ENCODE peak calls at places on chromosomes 16 and 17, in five cellular contexts. N is tibial nerve, J is fibroblast of mammary gland, V is pancreas, I is A673. W is an unnamed sample.

GRCh38 chr17:20080513-20080912 is 71.4 kb downstream of the SPECC1 start:
- DNase-seq in N (no peak), J (no peak), V (no peak), I (no peak), W (no peak)

GRCh38 chr17:10616502-10617119 is 40.5 kb downstream of the MYH3 start:
- DNase-seq in N (peak; percentile 78), J (peak; percentile 79), V (peak; percentile 93), I (peak; percentile 91), W (peak; percentile 85)

GRCh38 chr17:31926100-31926729 is 10.6 kb upstream of the SUZ12 start:
- DNase-seq in N (no peak), J (no peak), V (no peak), I (no peak), W (no peak)

GRCh38 chr17:19742495-19742894 is 5.6 kb downstream of the ALDH3A1 start:
- DNase-seq in N (no peak), J (no peak), V (no peak), I (no peak), W (no peak)

GRCh38 chr17:45307290-45308015 is 9.4 kb downstream of the MAP3K14 start:
- DNase-seq in N (no peak), J (peak; percentile 95), V (no peak), I (no peak), W (no peak)

GRCh38 chr17:38794221-38794620 is 5.1 kb downstream of the PIP4K2B start:
- DNase-seq in N (no peak), J (no peak), V (no peak), I (no peak), W (no peak)

GRCh38 chr16:61413026-61413425 is 623.2 kb downstream of the CDH8 start:
- DNase-seq in N (no peak), J (no peak), V (peak; percentile 37), I (no peak), W (no peak)

GRCh38 chr17:15261818-15262290 is 3.3 kb downstream of the PMP22 start:
- DNase-seq in N (no peak), J (no peak), V (no peak), I (peak; percentile 3), W (no peak)

GRCh38 chr16:49312389-49312990 is 30.9 kb upstream of the CBLN1 start:
- DNase-seq in N (no peak), J (no peak), V (no peak), I (no peak), W (no peak)

GRCh38 chr17:57811633-57812280 is 38.1 kb downstream of the MRPS23 start:
- DNase-seq in N (no peak), J (no peak), V (no peak), I (no peak), W (no peak)

GRCh38 chr17:57806083-57806830 is 43.6 kb downstream of the MRPS23 start:
- DNase-seq in N (no peak), J (no peak), V (no peak), I (no peak), W (peak; percentile 77)

GRCh38 chr17:57808882-57809281 is 41.0 kb downstream of the MRPS23 start:
- DNase-seq in N (no peak), J (no peak), V (no peak), I (peak; percentile 54), W (no peak)

GRCh38 chr17:57809879-57810278 is 40.0 kb downstream of the MRPS23 start:
- DNase-seq in N (no peak), J (no peak), V (no peak), I (no peak), W (no peak)

DNA sequence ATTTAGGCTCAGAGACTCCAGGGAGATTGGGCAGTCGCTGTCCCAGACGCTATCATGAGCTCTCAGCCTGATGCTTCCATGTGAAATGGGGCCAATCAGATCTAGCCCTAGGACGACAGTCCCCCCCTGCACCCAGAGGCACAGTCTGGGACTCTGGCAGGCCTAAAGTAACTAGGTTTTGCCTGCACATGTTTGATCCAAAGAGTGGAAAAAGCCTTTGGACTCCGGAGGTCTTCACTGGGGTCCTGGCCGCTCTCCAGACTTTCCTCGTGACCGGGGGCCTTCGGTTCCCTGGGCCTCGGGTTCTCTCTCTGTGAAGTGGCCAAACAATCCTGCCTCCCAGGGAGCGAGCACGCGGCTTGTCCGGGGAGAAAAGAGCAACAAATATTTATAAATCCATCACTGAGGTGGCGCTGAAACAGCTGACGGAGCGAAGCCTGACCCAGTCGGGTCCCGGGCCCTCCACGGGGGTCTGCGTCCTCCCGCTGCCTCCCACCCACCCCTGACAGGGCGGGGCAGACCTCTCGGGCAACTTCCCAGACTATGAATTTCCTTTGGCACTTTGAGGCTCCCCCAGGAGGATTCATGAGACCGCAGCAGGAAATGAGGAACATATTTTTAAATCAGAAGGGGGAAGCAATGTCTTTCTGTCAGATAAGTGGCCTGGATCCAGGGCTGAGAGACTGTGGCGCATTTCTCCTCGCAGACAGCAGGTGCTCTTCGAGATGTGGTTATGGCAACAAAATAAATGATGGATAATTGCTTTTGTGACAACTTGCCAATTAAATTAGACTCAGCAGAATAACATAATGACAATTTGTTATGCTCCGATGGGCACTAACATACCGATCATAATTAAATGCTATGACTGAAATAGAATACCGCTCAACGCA is 38.9 kb downstream of the MRPS23 start:
- DNase-seq in N (no peak), J (peak; percentile 52), V (no peak), I (peak; percentile 98), W (peak; percentile 34)
- H3K4me3 ChIP-seq in N (peak overlapping the region; percentile 2), J (no peak overlapping the region), V (peak overlapping the region; percentile 5), I (peak overlapping the region; percentile 13), W (no peak overlapping the region)

GRCh38 chr17:42438600-42439567 is 15.8 kb upstream of the CAVIN1 start:
- DNase-seq in N (no peak), J (peak; percentile 53), V (no peak), I (no peak), W (peak; percentile 70)
- TF ChIP-seq CTCF in N (no peak), J (peak; percentile 52), V (no peak), I (peak; percentile 48), W (peak; percentile 65)

GRCh38 chr16:88531931-88532433 is 38.2 kb upstream of the ZC3H18 start:
- DNase-seq in N (no peak), J (no peak), V (peak; percentile 62), I (no peak), W (no peak)

GRCh38 chr16:88533945-88534641 is 36.1 kb upstream of the ZC3H18 start:
- DNase-seq in N (peak; percentile 66), J (peak; percentile 38), V (peak; percentile 75), I (peak; percentile 87), W (peak; percentile 45)

GRCh38 chr16:88532434-88533241 is 37.6 kb upstream of the ZC3H18 start:
- DNase-seq in N (no peak), J (no peak), V (peak; percentile 47), I (no peak), W (no peak)

GRCh38 chr16:88534731-88535141 is 35.5 kb upstream of the ZC3H18 start:
- DNase-seq in N (no peak), J (peak; percentile 37), V (peak; percentile 67), I (no peak), W (peak; percentile 27)

DNA sequence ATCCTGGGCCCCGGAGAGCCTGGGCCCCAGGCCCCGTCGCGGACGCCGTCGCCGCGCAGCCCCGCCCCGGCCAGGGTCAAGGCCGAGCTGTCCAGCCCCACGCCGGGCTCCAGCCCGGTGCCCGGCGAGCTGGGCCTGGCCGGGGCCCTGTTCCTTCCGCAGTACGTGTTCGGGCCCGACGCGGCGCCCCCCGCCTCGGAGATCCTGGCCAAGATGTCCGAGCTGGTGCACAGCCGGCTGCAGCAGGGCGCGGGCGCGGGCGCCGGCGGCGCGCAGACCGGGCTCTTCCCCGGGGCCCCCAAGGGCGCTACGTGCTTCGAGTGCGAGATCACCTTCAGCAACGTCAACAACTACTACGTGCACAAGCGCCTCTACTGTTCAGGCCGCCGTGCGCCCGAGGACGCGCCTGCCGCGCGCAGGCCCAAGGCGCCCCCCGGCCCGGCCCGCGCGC is 36.8 kb upstream of the ZC3H18 start:
- DNase-seq in N (no peak), J (peak; percentile 31), V (peak; percentile 53), I (peak; percentile 52), W (no peak)
- H3K4me3 ChIP-seq in N (peak overlapping the region; percentile 87), J (no peak overlapping the region), V (no peak overlapping the region), I (peak overlapping the region; percentile 38), W (no peak overlapping the region)

GRCh38 chr17:2025220-2025621 is at the start of gene RTN4RL1:
- DNase-seq in N (peak; percentile 41), J (peak; percentile 51), V (peak; percentile 79), I (peak; percentile 94), W (peak; percentile 89)

GRCh38 chr17:2027528-2028233 is 2.3 kb upstream of the DPH1 start:
- DNase-seq in N (no peak), J (peak; percentile 65), V (no peak), I (no peak), W (no peak)

GRCh38 chr17:2023692-2024571 is 1.2 kb downstream of the RTN4RL1 start:
- DNase-seq in N (peak; percentile 69), J (peak; percentile 51), V (peak; percentile 71), I (peak; percentile 68), W (peak; percentile 95)

GRCh38 chr17:2024572-2025219 is 438 bp downstream of the RTN4RL1 start:
- DNase-seq in N (no peak), J (no peak), V (no peak), I (no peak), W (peak; percentile 57)

DNA sequence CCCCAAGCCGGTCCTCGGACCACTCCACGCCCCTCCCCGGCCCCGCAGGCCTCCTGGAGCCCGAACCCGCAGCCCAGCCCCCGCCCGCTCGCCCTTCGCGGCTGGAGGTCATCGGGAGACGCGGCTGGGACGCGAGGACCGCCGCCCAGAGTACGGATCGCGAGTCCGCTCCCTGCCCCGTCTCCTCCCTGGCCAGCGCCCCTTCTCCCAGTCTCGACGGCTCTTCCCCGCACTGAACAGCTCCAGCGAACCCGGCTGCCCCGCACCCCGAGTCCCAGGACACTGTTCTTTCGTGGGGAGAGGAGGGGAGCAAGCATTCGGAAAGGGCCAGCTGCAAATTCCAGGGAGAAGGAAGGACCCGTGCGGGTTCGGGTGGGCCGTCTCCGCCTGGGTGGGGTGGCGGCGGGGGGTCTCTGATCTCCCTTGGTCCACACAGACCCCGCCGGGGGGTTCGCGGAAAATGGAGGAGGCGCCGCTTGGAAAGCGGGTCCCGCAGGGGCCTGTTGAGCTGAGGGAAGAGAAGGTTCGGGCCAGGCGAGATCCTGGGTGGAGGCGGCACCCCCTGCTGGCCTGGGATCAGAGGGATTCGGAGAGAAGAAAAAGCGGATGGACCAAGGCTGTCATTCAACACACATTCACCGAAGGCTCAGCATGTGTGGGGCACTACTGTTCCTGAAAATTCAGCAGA is 632 bp upstream of the RTN4RL1 start:
- DNase-seq in N (peak; percentile 60), J (peak; percentile 65), V (peak; percentile 87), I (peak; percentile 72), W (peak; percentile 90)
- TF ChIP-seq CTCF in N (peak; percentile 62), J (peak; percentile 80), V (peak; percentile 13), I (peak; percentile 63), W (peak; percentile 82)

GRCh38 chr16:67144943-67145342 is 5.9 kb downstream of the B3GNT9 start:
- DNase-seq in N (no peak), J (no peak), V (no peak), I (no peak), W (no peak)
- H3K4me3 ChIP-seq in N (no peak overlapping the region), J (no peak overlapping the region), V (no peak overlapping the region), I (no peak overlapping the region), W (no peak overlapping the region)

GRCh38 chr16:10751291-10751697 is 7.7 kb downstream of the NUBP1 start:
- DNase-seq in N (no peak), J (no peak), V (no peak), I (no peak), W (no peak)
- TF ChIP-seq CTCF in N (no peak), J (no peak), V (no peak), I (no peak), W (peak; percentile 23)

W was measured in WERI-Rb-1.